ENCODE peak calls at places on chromosomes 5 and 9, in five cellular contexts. One of them, this sample, is unnamed.

GRCh38 chr9:112750111-112750766 is at the start of gene SNX30:
- DNase-seq in nephron progenitor cell: peak
- DNase-seq in CD4-positive, alpha-beta T cell: peak
- DNase-seq in AG10803: peak
- DNase-seq in endothelial cell of umbilical vein: peak
- DNase-seq in this sample: peak

GRCh38 chr5:22852807-22853670 is at the start of gene CDH12:
- DNase-seq in nephron progenitor cell: peak
- DNase-seq in CD4-positive, alpha-beta T cell: peak
- DNase-seq in AG10803: no peak
- DNase-seq in endothelial cell of umbilical vein: no peak
- DNase-seq in this sample: no peak

GRCh38 chr9:134525070-134525815 is 116.4 kb upstream of the COL5A1 start:
- DNase-seq in nephron progenitor cell: no peak
- DNase-seq in CD4-positive, alpha-beta T cell: no peak
- DNase-seq in AG10803: no peak
- DNase-seq in endothelial cell of umbilical vein: no peak
- DNase-seq in this sample: no peak

GRCh38 chr9:98974994-98975712 is 31.4 kb downstream of the COL15A1 start:
- DNase-seq in nephron progenitor cell: peak
- DNase-seq in CD4-positive, alpha-beta T cell: peak
- DNase-seq in AG10803: peak
- DNase-seq in endothelial cell of umbilical vein: peak
- DNase-seq in this sample: peak

GRCh38 chr5:75736273-75736672 is 19.0 kb upstream of the POC5 start:
- DNase-seq in nephron progenitor cell: no peak
- DNase-seq in CD4-positive, alpha-beta T cell: no peak
- DNase-seq in AG10803: no peak
- DNase-seq in endothelial cell of umbilical vein: no peak
- DNase-seq in this sample: no peak

GRCh38 chr9:86487222-86487841 is 133.1 kb upstream of the TUT7 start:
- DNase-seq in nephron progenitor cell: no peak
- DNase-seq in CD4-positive, alpha-beta T cell: no peak
- DNase-seq in AG10803: peak
- DNase-seq in endothelial cell of umbilical vein: peak
- DNase-seq in this sample: peak

GRCh38 chr9:136004712-136005111 is 43.5 kb upstream of the UBAC1 start:
- DNase-seq in nephron progenitor cell: no peak
- DNase-seq in CD4-positive, alpha-beta T cell: no peak
- DNase-seq in AG10803: no peak
- DNase-seq in endothelial cell of umbilical vein: no peak
- DNase-seq in this sample: no peak

GRCh38 chr5:153893809-153894208 is 144.9 kb downstream of the FAM114A2 start:
- DNase-seq in nephron progenitor cell: no peak
- DNase-seq in CD4-positive, alpha-beta T cell: no peak
- DNase-seq in AG10803: no peak
- DNase-seq in endothelial cell of umbilical vein: no peak
- DNase-seq in this sample: no peak

GRCh38 chr5:52776116-52776515 is 11.6 kb upstream of the ITGA1 start:
- DNase-seq in nephron progenitor cell: no peak
- DNase-seq in CD4-positive, alpha-beta T cell: peak
- DNase-seq in AG10803: no peak
- DNase-seq in endothelial cell of umbilical vein: no peak
- DNase-seq in this sample: no peak

GRCh38 chr5:53253421-53253871 is 143.9 kb upstream of the MOCS2 start:
- DNase-seq in nephron progenitor cell: no peak
- DNase-seq in CD4-positive, alpha-beta T cell: no peak
- DNase-seq in AG10803: peak
- DNase-seq in endothelial cell of umbilical vein: no peak
- DNase-seq in this sample: peak

GRCh38 chr9:130638278-130639118 is 25.9 kb upstream of the PRDM12 start:
- DNase-seq in nephron progenitor cell: no peak
- DNase-seq in CD4-positive, alpha-beta T cell: no peak
- DNase-seq in AG10803: no peak
- DNase-seq in endothelial cell of umbilical vein: no peak
- DNase-seq in this sample: no peak

DNA sequence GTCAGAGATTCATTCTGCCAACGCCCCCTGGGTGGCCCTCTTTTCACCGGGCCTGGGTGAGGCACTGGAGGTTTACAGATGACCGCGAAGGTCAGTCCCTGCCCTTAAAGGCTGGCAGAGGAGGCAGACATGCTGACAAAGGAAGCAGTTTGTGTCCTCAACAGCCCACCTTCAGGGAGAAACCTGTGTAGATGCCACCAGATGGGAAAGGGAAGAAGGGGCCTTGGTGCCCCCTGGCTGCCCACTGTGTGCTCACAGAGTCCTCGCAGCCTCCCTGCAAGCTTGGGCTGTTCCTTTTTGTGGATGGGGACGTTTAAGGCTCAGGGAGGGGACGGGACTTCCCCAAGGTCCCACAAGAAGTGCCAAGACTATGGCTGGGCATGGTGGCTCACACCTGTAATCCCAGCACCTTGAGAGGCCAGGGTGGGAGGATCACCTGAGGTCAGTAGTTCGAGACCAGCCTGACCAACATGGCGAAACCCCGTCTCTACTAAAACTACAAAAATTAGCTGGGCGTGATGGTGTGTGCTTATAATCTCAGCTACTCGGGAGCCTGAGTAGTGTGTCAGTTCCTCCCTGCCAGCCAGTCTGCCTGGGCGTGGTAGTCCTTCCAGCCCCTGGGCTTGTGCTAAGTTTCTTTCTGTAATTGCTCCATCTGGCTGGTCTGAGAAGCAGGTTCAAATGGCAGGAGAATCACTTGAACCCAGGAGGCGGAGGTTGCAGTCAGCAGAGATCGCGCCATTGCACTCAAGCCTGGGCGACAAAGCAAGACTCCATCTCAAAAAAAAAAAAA is 36.2 kb downstream of the NEK6 start:
- DNase-seq in nephron progenitor cell: no peak
- DNase-seq in CD4-positive, alpha-beta T cell: no peak
- DNase-seq in AG10803: no peak
- DNase-seq in endothelial cell of umbilical vein: no peak
- DNase-seq in this sample: no peak
- TF ChIP-seq CTCF in nephron progenitor cell: no peak
- TF ChIP-seq CTCF in CD4-positive, alpha-beta T cell: no peak
- TF ChIP-seq CTCF in AG10803: no peak
- TF ChIP-seq CTCF in endothelial cell of umbilical vein: no peak
- TF ChIP-seq CTCF in this sample: no peak

GRCh38 chr9:16637938-16638337 is 232.5 kb downstream of the BNC2 start:
- DNase-seq in nephron progenitor cell: no peak
- DNase-seq in CD4-positive, alpha-beta T cell: no peak
- DNase-seq in AG10803: peak
- DNase-seq in endothelial cell of umbilical vein: no peak
- DNase-seq in this sample: peak

GRCh38 chr9:16637218-16637617 is 233.3 kb downstream of the BNC2 start:
- DNase-seq in nephron progenitor cell: no peak
- DNase-seq in CD4-positive, alpha-beta T cell: no peak
- DNase-seq in AG10803: no peak
- DNase-seq in endothelial cell of umbilical vein: no peak
- DNase-seq in this sample: peak

GRCh38 chr9:16639644-16640043 is 230.8 kb downstream of the BNC2 start:
- DNase-seq in nephron progenitor cell: no peak
- DNase-seq in CD4-positive, alpha-beta T cell: no peak
- DNase-seq in AG10803: no peak
- DNase-seq in endothelial cell of umbilical vein: no peak
- DNase-seq in this sample: no peak

GRCh38 chr9:16642421-16643109 is 227.9 kb downstream of the BNC2 start:
- DNase-seq in nephron progenitor cell: no peak
- DNase-seq in CD4-positive, alpha-beta T cell: no peak
- DNase-seq in AG10803: peak
- DNase-seq in endothelial cell of umbilical vein: no peak
- DNase-seq in this sample: peak

GRCh38 chr9:16640649-16641048 is 229.8 kb downstream of the BNC2 start:
- DNase-seq in nephron progenitor cell: no peak
- DNase-seq in CD4-positive, alpha-beta T cell: no peak
- DNase-seq in AG10803: no peak
- DNase-seq in endothelial cell of umbilical vein: peak
- DNase-seq in this sample: no peak
- TF ChIP-seq CTCF in nephron progenitor cell: no peak
- TF ChIP-seq CTCF in CD4-positive, alpha-beta T cell: no peak
- TF ChIP-seq CTCF in AG10803: no peak
- TF ChIP-seq CTCF in endothelial cell of umbilical vein: peak
- TF ChIP-seq CTCF in this sample: no peak

DNA sequence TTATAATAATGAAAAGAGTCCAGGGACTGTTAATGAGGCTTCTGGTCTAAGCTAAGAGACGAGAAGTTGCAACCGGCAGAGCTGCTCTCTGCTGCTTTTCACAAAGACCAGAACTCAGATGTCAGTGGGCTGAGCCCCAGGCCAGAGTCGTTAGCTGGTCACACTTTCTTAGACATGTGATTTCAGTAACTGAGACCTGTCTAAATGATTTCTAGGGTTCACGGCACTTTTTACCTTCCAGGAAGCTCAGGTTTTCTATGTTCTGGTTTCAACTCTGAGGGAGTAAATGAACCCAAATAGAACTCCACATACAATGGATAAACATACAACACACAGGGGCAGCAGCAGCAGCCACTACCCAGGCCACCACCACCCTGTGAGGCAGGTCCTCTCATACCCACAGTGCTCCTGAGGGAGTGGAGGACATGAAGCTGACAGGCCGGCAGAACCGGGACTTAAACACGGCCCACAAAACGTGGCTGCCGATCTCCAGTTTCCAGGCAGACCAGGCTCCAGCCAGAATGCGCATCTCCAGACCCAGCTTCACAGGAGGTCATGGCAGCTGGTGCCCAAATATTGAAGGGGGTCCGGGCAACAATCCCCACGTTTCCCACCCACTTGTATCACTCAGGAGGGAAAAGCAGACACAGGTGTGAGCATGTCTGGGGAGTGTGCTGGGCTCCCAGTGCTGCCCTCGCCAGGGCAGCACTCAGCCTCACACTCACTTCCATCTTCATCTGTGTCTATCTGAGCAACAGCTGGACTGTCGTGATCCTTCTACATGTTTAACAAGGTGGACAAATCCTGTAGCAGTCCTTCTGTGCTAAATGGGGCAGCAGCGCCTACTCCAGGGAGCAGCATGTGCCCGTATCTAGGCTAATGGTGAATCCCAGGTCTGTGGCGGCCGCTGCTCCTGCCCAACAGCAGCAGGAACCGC is 38.8 kb downstream of the IARS1 start:
- DNase-seq in nephron progenitor cell: no peak
- DNase-seq in CD4-positive, alpha-beta T cell: no peak
- DNase-seq in AG10803: no peak
- DNase-seq in endothelial cell of umbilical vein: no peak
- DNase-seq in this sample: no peak
- TF ChIP-seq CTCF in nephron progenitor cell: no peak
- TF ChIP-seq CTCF in CD4-positive, alpha-beta T cell: no peak
- TF ChIP-seq CTCF in AG10803: no peak
- TF ChIP-seq CTCF in endothelial cell of umbilical vein: no peak
- TF ChIP-seq CTCF in this sample: no peak

GRCh38 chr9:111094433-111095421 is 56.5 kb upstream of the LPAR1 start:
- DNase-seq in nephron progenitor cell: no peak
- DNase-seq in CD4-positive, alpha-beta T cell: no peak
- DNase-seq in AG10803: peak
- DNase-seq in endothelial cell of umbilical vein: no peak
- DNase-seq in this sample: peak

GRCh38 chr9:111098093-111098492 is 59.8 kb upstream of the LPAR1 start:
- DNase-seq in nephron progenitor cell: no peak
- DNase-seq in CD4-positive, alpha-beta T cell: no peak
- DNase-seq in AG10803: no peak
- DNase-seq in endothelial cell of umbilical vein: no peak
- DNase-seq in this sample: no peak

GRCh38 chr9:111098661-111099060 is 60.4 kb upstream of the LPAR1 start:
- DNase-seq in nephron progenitor cell: no peak
- DNase-seq in CD4-positive, alpha-beta T cell: no peak
- DNase-seq in AG10803: no peak
- DNase-seq in endothelial cell of umbilical vein: no peak
- DNase-seq in this sample: no peak

GRCh38 chr9:111096051-111096450 is 57.8 kb upstream of the LPAR1 start:
- DNase-seq in nephron progenitor cell: no peak
- DNase-seq in CD4-positive, alpha-beta T cell: no peak
- DNase-seq in AG10803: no peak
- DNase-seq in endothelial cell of umbilical vein: no peak
- DNase-seq in this sample: no peak

DNA sequence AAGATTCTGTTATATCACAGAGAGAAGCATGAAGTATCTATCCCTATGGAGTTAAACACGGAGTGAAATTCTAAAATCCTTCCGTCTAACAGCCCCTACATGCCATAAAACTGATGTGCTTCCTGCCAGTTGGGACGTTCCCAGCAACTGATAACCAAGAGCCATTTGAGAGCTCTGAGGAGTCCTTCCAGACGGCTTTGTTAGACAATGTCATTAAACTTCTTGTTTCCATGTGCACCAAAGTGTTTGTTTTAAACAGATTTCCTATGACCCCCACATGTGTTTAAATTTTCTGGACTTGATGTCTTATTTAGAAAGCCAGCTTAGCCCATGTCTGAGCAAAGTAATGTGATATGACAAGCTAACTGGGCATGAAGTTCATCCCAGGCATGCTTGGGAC is 57.2 kb upstream of the LPAR1 start:
- DNase-seq in nephron progenitor cell: no peak
- DNase-seq in CD4-positive, alpha-beta T cell: no peak
- DNase-seq in AG10803: peak
- DNase-seq in endothelial cell of umbilical vein: no peak
- DNase-seq in this sample: peak
- TF ChIP-seq CTCF in nephron progenitor cell: no peak
- TF ChIP-seq CTCF in CD4-positive, alpha-beta T cell: no peak
- TF ChIP-seq CTCF in AG10803: no peak
- TF ChIP-seq CTCF in endothelial cell of umbilical vein: no peak
- TF ChIP-seq CTCF in this sample: no peak

DNA sequence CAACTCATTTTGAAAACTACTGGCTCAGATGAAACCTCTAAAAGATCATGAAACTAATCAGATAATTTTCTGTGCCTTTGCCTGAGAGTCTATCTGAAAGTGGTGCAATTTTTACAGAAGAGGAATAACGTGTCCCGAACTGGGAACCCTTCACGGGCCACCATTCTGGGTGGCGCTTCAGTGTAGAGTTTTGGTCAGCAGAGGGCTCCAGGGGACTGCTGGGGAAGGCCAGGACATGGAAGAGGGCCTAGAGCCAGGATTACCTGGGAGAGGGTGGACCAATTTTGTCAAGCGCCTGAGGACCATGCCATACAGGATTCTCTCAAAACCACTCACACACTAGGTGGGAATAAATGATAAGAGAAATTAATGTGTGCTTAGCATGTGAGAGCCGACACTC is 49.7 kb upstream of the PLEKHG4B start:
- DNase-seq in nephron progenitor cell: peak
- DNase-seq in CD4-positive, alpha-beta T cell: no peak
- DNase-seq in AG10803: peak
- DNase-seq in endothelial cell of umbilical vein: no peak
- DNase-seq in this sample: peak
- TF ChIP-seq CTCF in nephron progenitor cell: peak
- TF ChIP-seq CTCF in CD4-positive, alpha-beta T cell: no peak
- TF ChIP-seq CTCF in AG10803: peak
- TF ChIP-seq CTCF in endothelial cell of umbilical vein: peak
- TF ChIP-seq CTCF in this sample: peak

DNA sequence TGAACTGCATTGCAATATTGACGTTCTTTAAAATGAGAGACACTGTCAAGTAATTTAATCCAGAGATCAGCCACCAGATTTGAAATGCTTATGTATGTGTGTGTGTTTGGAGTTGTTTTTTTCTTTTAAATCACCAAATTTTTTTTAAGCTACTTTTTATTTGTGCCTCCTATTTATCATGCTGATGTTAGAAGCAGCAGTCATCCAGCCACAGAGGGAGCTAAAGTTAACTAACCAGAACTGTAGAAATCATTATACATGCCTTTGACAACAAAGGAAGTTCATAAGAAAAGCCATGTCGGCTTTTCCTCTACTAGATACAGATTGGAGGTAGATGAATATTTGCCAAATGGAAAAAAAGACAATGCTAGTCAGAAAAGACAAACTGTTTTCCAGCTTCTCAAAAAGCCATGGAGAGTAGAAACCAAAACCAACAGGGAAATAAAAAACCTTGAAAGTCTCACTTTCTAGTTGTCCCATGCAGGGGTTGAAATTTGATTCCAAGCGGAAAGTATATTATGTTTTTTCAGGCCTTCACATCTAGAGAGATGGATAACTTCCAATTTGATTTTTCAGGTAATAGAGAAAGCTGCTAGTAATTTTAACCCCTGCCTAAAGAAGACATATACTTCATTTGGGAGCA is 4.5 kb downstream of the PURA start:
- DNase-seq in nephron progenitor cell: no peak
- DNase-seq in CD4-positive, alpha-beta T cell: no peak
- DNase-seq in AG10803: peak
- DNase-seq in endothelial cell of umbilical vein: no peak
- DNase-seq in this sample: peak
- TF ChIP-seq CTCF in nephron progenitor cell: no peak
- TF ChIP-seq CTCF in CD4-positive, alpha-beta T cell: no peak
- TF ChIP-seq CTCF in AG10803: peak
- TF ChIP-seq CTCF in endothelial cell of umbilical vein: no peak
- TF ChIP-seq CTCF in this sample: no peak

This sample was measured in IMR-90.